ENCODE peak calls at places on chromosomes 6 and 20, in six cellular contexts. One of them, this sample, is unnamed.

GRCh38 chr20:32672982-32673727 is 586 bp downstream of the C20orf203 start:
- DNase-seq in HepG2: no peak
- DNase-seq in endothelial cell of umbilical vein: no peak
- DNase-seq in A549: no peak
- DNase-seq in K562: no peak
- DNase-seq in GM12878: no peak
- DNase-seq in this sample: peak

GRCh38 chr20:18734525-18735189 is 78.9 kb upstream of the SCP2D1 start:
- DNase-seq in K562: no peak
- DNase-seq in HepG2: no peak
- DNase-seq in A549: no peak
- DNase-seq in endothelial cell of umbilical vein: no peak
- DNase-seq in GM12878: no peak
- DNase-seq in this sample: no peak

GRCh38 chr6:43838276-43839036 is 68.4 kb downstream of the VEGFA start:
- DNase-seq in HepG2: peak
- DNase-seq in endothelial cell of umbilical vein: peak
- DNase-seq in GM12878: no peak
- DNase-seq in A549: peak
- DNase-seq in K562: peak
- DNase-seq in this sample: peak

GRCh38 chr20:49676581-49677291 is 36.9 kb downstream of the B4GALT5 start:
- DNase-seq in K562: peak
- DNase-seq in HepG2: peak
- DNase-seq in A549: peak
- DNase-seq in endothelial cell of umbilical vein: peak
- DNase-seq in GM12878: peak
- DNase-seq in this sample: peak

GRCh38 chr6:20117474-20117873 is 94.8 kb downstream of the MBOAT1 start:
- DNase-seq in HepG2: no peak
- DNase-seq in GM12878: no peak
- DNase-seq in A549: no peak
- DNase-seq in K562: no peak
- DNase-seq in endothelial cell of umbilical vein: no peak
- DNase-seq in this sample: no peak

GRCh38 chr6:76555090-76555489 is 482.6 kb upstream of the IMPG1 start:
- DNase-seq in A549: no peak
- DNase-seq in GM12878: no peak
- DNase-seq in endothelial cell of umbilical vein: no peak
- DNase-seq in HepG2: no peak
- DNase-seq in K562: no peak
- DNase-seq in this sample: no peak

GRCh38 chr20:11426938-11427337 is 490.8 kb upstream of the BTBD3 start:
- DNase-seq in endothelial cell of umbilical vein: no peak
- DNase-seq in HepG2: no peak
- DNase-seq in A549: no peak
- DNase-seq in K562: no peak
- DNase-seq in GM12878: no peak
- DNase-seq in this sample: no peak

GRCh38 chr6:119348308-119349040 is 1.1 kb downstream of the MAN1A1 start:
- DNase-seq in HepG2: peak
- DNase-seq in endothelial cell of umbilical vein: peak
- DNase-seq in K562: peak
- DNase-seq in GM12878: no peak
- DNase-seq in A549: no peak
- DNase-seq in this sample: no peak

GRCh38 chr20:48629069-48629959 is 198.5 kb downstream of the PREX1 start:
- DNase-seq in GM12878: no peak
- DNase-seq in HepG2: no peak
- DNase-seq in A549: no peak
- DNase-seq in K562: no peak
- DNase-seq in endothelial cell of umbilical vein: no peak
- DNase-seq in this sample: no peak

GRCh38 chr6:33812669-33813068 is 8.9 kb upstream of the MLN start:
- DNase-seq in A549: peak
- DNase-seq in GM12878: no peak
- DNase-seq in HepG2: peak
- DNase-seq in K562: peak
- DNase-seq in endothelial cell of umbilical vein: peak
- DNase-seq in this sample: peak

GRCh38 chr20:9457055-9457454 is 57.3 kb upstream of the LAMP5 start:
- DNase-seq in K562: no peak
- DNase-seq in HepG2: no peak
- DNase-seq in endothelial cell of umbilical vein: no peak
- DNase-seq in A549: no peak
- DNase-seq in GM12878: peak
- DNase-seq in this sample: no peak

GRCh38 chr20:8116067-8116811 is 15.8 kb upstream of the PLCB1 start:
- DNase-seq in A549: no peak
- DNase-seq in HepG2: peak
- DNase-seq in K562: no peak
- DNase-seq in endothelial cell of umbilical vein: peak
- DNase-seq in GM12878: no peak
- DNase-seq in this sample: no peak

GRCh38 chr6:112018619-112019416 is 35.1 kb upstream of the CCN6 start:
- DNase-seq in GM12878: no peak
- DNase-seq in HepG2: peak
- DNase-seq in endothelial cell of umbilical vein: peak
- DNase-seq in K562: no peak
- DNase-seq in A549: no peak
- DNase-seq in this sample: no peak

GRCh38 chr6:127392301-127392700 is 48.9 kb upstream of the ECHDC1 start:
- DNase-seq in A549: no peak
- DNase-seq in K562: no peak
- DNase-seq in endothelial cell of umbilical vein: no peak
- DNase-seq in GM12878: no peak
- DNase-seq in HepG2: no peak
- DNase-seq in this sample: no peak

GRCh38 chr20:62244644-62245108 is 6.4 kb downstream of the OSBPL2 start:
- DNase-seq in endothelial cell of umbilical vein: no peak
- DNase-seq in GM12878: no peak
- DNase-seq in A549: no peak
- DNase-seq in HepG2: peak
- DNase-seq in K562: no peak
- DNase-seq in this sample: peak

GRCh38 chr20:48292806-48293205 is 507.5 kb upstream of the SULF2 start:
- DNase-seq in HepG2: no peak
- DNase-seq in K562: no peak
- DNase-seq in endothelial cell of umbilical vein: no peak
- DNase-seq in GM12878: no peak
- DNase-seq in A549: no peak
- DNase-seq in this sample: no peak

GRCh38 chr6:109527989-109528388 is 45.0 kb upstream of the ZBTB24 start:
- DNase-seq in GM12878: no peak
- DNase-seq in K562: peak
- DNase-seq in endothelial cell of umbilical vein: no peak
- DNase-seq in A549: peak
- DNase-seq in HepG2: peak
- DNase-seq in this sample: peak

GRCh38 chr20:30502670-30503069 is 754.8 kb upstream of the DEFB115 start:
- DNase-seq in endothelial cell of umbilical vein: no peak
- DNase-seq in GM12878: no peak
- DNase-seq in K562: no peak
- DNase-seq in A549: no peak
- DNase-seq in HepG2: no peak
- DNase-seq in this sample: no peak

GRCh38 chr6:11366183-11366933 is 133.9 kb upstream of the NEDD9 start:
- DNase-seq in GM12878: peak
- DNase-seq in A549: no peak
- DNase-seq in K562: no peak
- DNase-seq in HepG2: no peak
- DNase-seq in endothelial cell of umbilical vein: peak
- DNase-seq in this sample: peak

GRCh38 chr20:42368910-42369309 is 750.7 kb upstream of the CHD6 start:
- DNase-seq in K562: no peak
- DNase-seq in HepG2: no peak
- DNase-seq in A549: no peak
- DNase-seq in endothelial cell of umbilical vein: no peak
- DNase-seq in GM12878: no peak
- DNase-seq in this sample: no peak

DNA sequence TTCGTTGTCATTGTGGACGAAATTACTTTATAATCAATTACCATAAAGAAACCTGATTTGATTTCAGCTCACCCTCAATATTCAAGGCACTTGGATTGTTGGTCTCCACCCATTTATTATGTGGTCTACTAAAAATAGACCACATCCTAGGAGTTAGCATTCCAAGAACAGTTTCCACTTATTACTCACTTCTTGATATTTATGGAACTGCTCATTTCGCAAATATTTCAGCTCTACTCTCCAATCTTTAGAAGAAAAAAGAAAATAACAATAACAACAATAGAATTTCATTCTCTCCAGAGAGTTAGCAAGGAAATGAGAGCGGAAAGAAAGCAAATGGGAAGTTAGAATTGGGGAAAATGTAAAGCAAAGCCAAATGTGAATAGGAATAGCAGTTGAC is 26.2 kb upstream of the HDAC2 start:
- DNase-seq in HepG2: no peak
- DNase-seq in endothelial cell of umbilical vein: peak
- DNase-seq in GM12878: no peak
- DNase-seq in K562: no peak
- DNase-seq in A549: no peak
- DNase-seq in this sample: no peak
- TF ChIP-seq MYC in HepG2: no peak
- TF ChIP-seq MYC in endothelial cell of umbilical vein: no peak
- TF ChIP-seq MYC in GM12878: no peak
- TF ChIP-seq MYC in K562: no peak
- TF ChIP-seq MYC in A549: no peak
- TF ChIP-seq MYC in this sample: no peak

DNA sequence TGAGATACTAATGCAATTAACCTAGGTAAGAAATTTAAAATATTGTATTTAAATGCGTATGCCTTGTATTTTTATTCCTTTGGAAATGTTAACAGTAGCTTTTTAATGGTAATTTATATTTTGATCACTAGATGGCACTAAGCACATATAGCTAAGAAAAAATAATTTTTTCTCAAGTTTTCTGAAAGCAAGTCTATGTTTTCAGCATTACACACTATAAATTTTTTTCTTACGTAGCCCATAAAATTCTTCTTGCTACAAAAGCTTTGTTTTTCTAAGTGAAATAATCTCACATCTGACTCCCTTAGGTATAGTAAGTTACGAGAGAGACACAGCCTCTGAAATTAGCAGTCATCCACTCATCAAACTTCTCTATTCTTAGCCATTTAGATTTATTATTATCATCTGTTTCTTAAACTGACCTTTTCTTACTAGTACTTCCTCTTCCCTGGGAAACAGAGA is 35.7 kb downstream of the TSPYL4 start:
- DNase-seq in K562: no peak
- DNase-seq in A549: no peak
- DNase-seq in GM12878: no peak
- DNase-seq in endothelial cell of umbilical vein: peak
- DNase-seq in HepG2: no peak
- DNase-seq in this sample: peak
- TF ChIP-seq MAX in K562: no peak
- TF ChIP-seq MAX in A549: no peak
- TF ChIP-seq MAX in GM12878: no peak
- TF ChIP-seq MAX in endothelial cell of umbilical vein: no peak
- TF ChIP-seq MAX in HepG2: no peak
- TF ChIP-seq MAX in this sample: no peak

DNA sequence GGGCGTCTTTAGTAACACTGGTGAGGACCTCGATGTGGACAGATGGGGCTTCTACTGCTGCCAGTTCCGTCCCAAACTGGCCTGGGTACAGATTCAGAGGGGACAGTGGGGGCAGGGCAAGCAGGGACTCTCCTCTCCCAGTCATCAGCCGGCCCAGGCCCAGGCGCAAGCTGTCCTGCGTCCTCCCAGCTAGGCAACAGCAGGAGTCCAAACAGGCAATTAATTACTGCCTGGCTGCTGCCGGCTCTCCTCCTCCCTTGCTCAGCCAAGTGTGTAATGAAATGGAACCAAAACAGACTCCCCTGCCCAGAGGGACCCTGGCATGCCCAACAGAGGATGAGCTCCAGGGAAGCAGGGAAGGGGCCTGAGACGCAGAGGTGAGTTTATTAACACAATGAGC is 17.8 kb upstream of the SLC32A1 start:
- DNase-seq in A549: no peak
- DNase-seq in endothelial cell of umbilical vein: no peak
- DNase-seq in K562: no peak
- DNase-seq in GM12878: no peak
- DNase-seq in HepG2: no peak
- DNase-seq in this sample: no peak
- TF ChIP-seq MYC in A549: no peak
- TF ChIP-seq MYC in endothelial cell of umbilical vein: no peak
- TF ChIP-seq MYC in K562: no peak
- TF ChIP-seq MYC in GM12878: no peak
- TF ChIP-seq MYC in HepG2: no peak
- TF ChIP-seq MYC in this sample: no peak

DNA sequence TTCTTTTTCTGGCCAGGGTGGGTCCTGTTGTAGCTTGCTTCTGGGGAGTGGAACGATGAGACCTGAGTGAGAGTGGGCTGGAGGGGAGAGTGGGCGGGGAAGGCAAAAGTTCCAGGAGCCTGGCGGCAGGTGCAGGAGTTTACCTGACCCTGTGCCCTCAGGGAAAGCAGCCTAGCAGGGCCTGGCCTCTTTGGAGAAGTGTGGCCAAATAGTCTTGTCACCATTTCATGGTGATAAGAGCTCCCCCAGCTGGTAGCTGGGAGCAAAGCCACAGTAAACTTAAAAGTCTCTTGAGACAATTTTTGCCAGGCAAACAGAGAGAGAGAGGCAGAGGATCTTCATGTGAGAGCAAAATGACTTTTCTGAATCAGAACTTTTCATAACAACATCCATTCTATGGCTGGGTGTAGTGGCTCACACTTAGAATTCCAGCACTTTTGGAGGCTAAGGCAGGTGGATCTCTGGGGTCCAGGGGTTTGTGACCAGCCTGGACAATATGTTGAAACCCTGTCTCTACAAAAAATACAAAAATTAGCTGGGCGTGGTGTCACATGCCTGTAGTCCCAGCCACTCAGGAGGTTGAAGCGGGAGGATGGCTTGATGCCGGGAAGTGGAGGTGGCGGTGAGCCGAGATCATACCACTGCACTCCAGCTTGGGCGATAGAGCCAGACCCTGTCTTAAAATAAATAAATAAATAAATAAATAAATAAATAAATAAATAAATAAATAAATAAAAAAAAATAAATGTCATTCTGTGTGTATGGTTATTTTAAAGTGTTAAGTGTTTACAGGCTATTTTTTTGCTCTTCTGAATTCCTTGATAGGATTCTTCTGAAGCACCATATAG is 161.8 kb upstream of the SCGN start:
- DNase-seq in endothelial cell of umbilical vein: peak
- DNase-seq in K562: peak
- DNase-seq in GM12878: peak
- DNase-seq in HepG2: peak
- DNase-seq in A549: peak
- DNase-seq in this sample: peak
- TF ChIP-seq MAX in endothelial cell of umbilical vein: no peak
- TF ChIP-seq MAX in K562: no peak
- TF ChIP-seq MAX in GM12878: no peak
- TF ChIP-seq MAX in HepG2: no peak
- TF ChIP-seq MAX in A549: no peak
- TF ChIP-seq MAX in this sample: no peak

This sample was measured in NB4.